ENCODE peak calls at places on chromosomes 3 and 15, in five cellular contexts. W is posterior cingulate gyrus; N is GM20000; L is GM19239; D is stimulated activated CD4-positive, alpha-beta T cell treated with anti-CD3 and anti-CD28 coated beads, Interleukin-2, amount 100 ng/mL, for 48 hours. E is an unnamed sample.

GRCh38 chr3:193805448-193805847 is 212.4 kb downstream of the OPA1 start:
- DNase-seq in W (no peak), N (no peak), L (no peak), D (no peak), E (no peak)

GRCh38 chr3:10988003-10988402 is 4.5 kb upstream of the SLC6A1 start:
- DNase-seq in W (no peak), N (no peak), L (no peak), D (no peak), E (no peak)

GRCh38 chr15:59594493-59594942 is 17.1 kb upstream of the GCNT3 start:
- DNase-seq in W (no peak), N (no peak), L (no peak), D (no peak), E (no peak)

GRCh38 chr15:95822946-95823345 is 507.6 kb upstream of the NR2F2 start:
- DNase-seq in W (no peak), N (no peak), L (no peak), D (no peak), E (no peak)

GRCh38 chr15:72230197-72231065 is 559 bp downstream of the PKM start:
- DNase-seq in W (peak; percentile 97), N (peak; percentile 83), L (no peak), D (peak; percentile 80), E (peak; percentile 32)

GRCh38 chr3:98581474-98581873 is 11.9 kb downstream of the CPOX start:
- DNase-seq in W (no peak), N (no peak), L (no peak), D (no peak), E (no peak)

GRCh38 chr3:169619793-169620192 is 43.7 kb downstream of the MECOM start:
- DNase-seq in W (no peak), N (no peak), L (no peak), D (no peak), E (no peak)

GRCh38 chr3:57992430-57993213 is 15.6 kb upstream of the FLNB start:
- DNase-seq in W (peak; percentile 52), N (no peak), L (no peak), D (no peak), E (no peak)

GRCh38 chr3:127860223-127860622 is 37.9 kb upstream of the MGLL start:
- DNase-seq in W (no peak), N (no peak), L (no peak), D (no peak), E (no peak)

GRCh38 chr15:36415643-36416042 is 163.8 kb upstream of the CDIN1 start:
- DNase-seq in W (no peak), N (no peak), L (no peak), D (no peak), E (no peak)

GRCh38 chr15:91966181-91966552 is 112.7 kb downstream of the SLCO3A1 start:
- DNase-seq in W (no peak), N (no peak), L (no peak), D (no peak), E (no peak)

GRCh38 chr3:78937486-78937885 is 830.3 kb downstream of the ROBO1 start:
- DNase-seq in W (no peak), N (no peak), L (no peak), D (no peak), E (no peak)

GRCh38 chr15:92807971-92808571 is 92.1 kb upstream of the CHD2 start:
- DNase-seq in W (peak; percentile 65), N (no peak), L (no peak), D (no peak), E (no peak)

GRCh38 chr3:133371181-133371580 is 28.7 kb upstream of the BFSP2 start:
- DNase-seq in W (no peak), N (no peak), L (no peak), D (no peak), E (no peak)

GRCh38 chr3:108190346-108190745 is 31.9 kb downstream of the IFT57 start:
- DNase-seq in W (no peak), N (no peak), L (no peak), D (no peak), E (no peak)

GRCh38 chr3:123843668-123844067 is 40.5 kb downstream of the MYLK start:
- DNase-seq in W (no peak), N (no peak), L (no peak), D (no peak), E (no peak)

GRCh38 chr15:39948817-39949216 is 14.9 kb downstream of the EIF2AK4 start:
- DNase-seq in W (no peak), N (no peak), L (no peak), D (no peak), E (no peak)

GRCh38 chr15:35019401-35020327 is 31.6 kb upstream of the ZNF770 start:
- DNase-seq in W (no peak), N (no peak), L (no peak), D (no peak), E (no peak)

GRCh38 chr3:117160176-117160575 is 450.6 kb downstream of the TUSC7 start:
- DNase-seq in W (no peak), N (no peak), L (no peak), D (no peak), E (no peak)

GRCh38 chr15:63833246-63833696 is 477 bp downstream of the HERC1 start:
- DNase-seq in W (peak; percentile 76), N (peak; percentile 62), L (no peak), D (peak; percentile 19), E (peak; percentile 2)

GRCh38 chr15:82540984-82541431 is 751 bp upstream of the RPS17 start:
- DNase-seq in W (no peak), N (no peak), L (no peak), D (no peak), E (no peak)

GRCh38 chr15:39833515-39833981 is 50.9 kb upstream of the FSIP1 start:
- DNase-seq in W (no peak), N (no peak), L (no peak), D (no peak), E (no peak)

GRCh38 chr3:65979731-65980130 is 59.0 kb downstream of the MAGI1 start:
- DNase-seq in W (no peak), N (no peak), L (no peak), D (no peak), E (no peak)

GRCh38 chr15:51180534-51180933 is 85.8 kb upstream of the TNFAIP8L3 start:
- DNase-seq in W (no peak), N (no peak), L (no peak), D (no peak), E (no peak)

GRCh38 chr3:132222868-132223538 is 94.2 kb upstream of the ACP3 start:
- DNase-seq in W (no peak), N (no peak), L (no peak), D (no peak), E (no peak)

E was measured in T-cell.